ENCODE peak calls at places on chromosomes 4 and X, in six cellular contexts. O is GM12878, W is GM12892, I is HepG2, M is H1, A is K562. K is an unnamed sample.

GRCh38 chrX:47247206-47247998 is 14.6 kb downstream of the USP11 start:
- DNase-seq in M (no peak), A (no peak), I (no peak), O (no peak), W (no peak), K (no peak)

GRCh38 chr4:52299120-52299519 is 248.0 kb downstream of the SPATA18 start:
- DNase-seq in I (no peak), M (no peak), W (no peak), O (no peak), A (no peak), K (no peak)

GRCh38 chr4:186260117-186260503 is 5.9 kb upstream of the F11 start:
- DNase-seq in M (no peak), O (no peak), I (peak), A (no peak), W (no peak), K (no peak)

GRCh38 chr4:104930298-104930697 is 216.4 kb upstream of the TET2 start:
- DNase-seq in I (no peak), W (no peak), O (peak), A (no peak), M (no peak), K (no peak)

GRCh38 chr4:74370912-74371311 is 6.0 kb downstream of the EREG start:
- DNase-seq in I (peak), W (no peak), M (no peak), O (no peak), A (peak), K (peak)

GRCh38 chrX:19670854-19671620 is 155.7 kb upstream of the MAP3K15 start:
- DNase-seq in W (no peak), A (no peak), I (peak), M (no peak), O (no peak), K (no peak)

GRCh38 chrX:100984818-100985217 is 15.3 kb downstream of the ARL13A start:
- DNase-seq in A (no peak), I (no peak), W (no peak), O (no peak), M (no peak), K (no peak)

GRCh38 chrX:111088628-111089027 is 7.4 kb upstream of the PAK3 start:
- DNase-seq in M (no peak), I (no peak), O (no peak), W (no peak), A (no peak), K (no peak)

GRCh38 chr4:15963001-15963451 is at the start of gene FGFBP2:
- DNase-seq in O (no peak), M (peak), I (peak), A (peak), W (peak), K (peak)

GRCh38 chr4:85050736-85051135 is 84.2 kb upstream of the WDFY3 start:
- DNase-seq in O (no peak), M (no peak), W (no peak), A (no peak), I (no peak), K (no peak)

GRCh38 chr4:113236916-113237315 is 187.5 kb downstream of the ANK2 start:
- DNase-seq in A (no peak), W (no peak), M (no peak), I (no peak), O (no peak), K (no peak)

GRCh38 chrX:15749642-15750610 is 11.9 kb downstream of the CA5B start:
- DNase-seq in O (no peak), M (no peak), W (no peak), A (no peak), I (no peak), K (no peak)

GRCh38 chr4:146916479-146917076 is 29.1 kb downstream of the TTC29 start:
- DNase-seq in A (peak), W (no peak), M (no peak), O (peak), I (peak), K (no peak)

GRCh38 chr4:77465271-77465670 is 140.3 kb upstream of the CXCL13 start:
- DNase-seq in W (no peak), O (no peak), M (peak), A (no peak), I (no peak), K (no peak)

GRCh38 chr4:138099385-138099784 is 142.8 kb downstream of the SLC7A11 start:
- DNase-seq in I (no peak), M (no peak), A (no peak), W (no peak), O (no peak), K (no peak)

GRCh38 chr4:150816491-150816890 is 198.6 kb downstream of the LRBA start:
- DNase-seq in O (no peak), I (no peak), A (no peak), M (no peak), W (no peak), K (no peak)
- TF ChIP-seq TAF1 in O (no peak), I (no peak), A (no peak), M (no peak), W (no peak), K (no peak)

GRCh38 chrX:12956704-12957541 is 18.0 kb upstream of the TMSB4X start:
- DNase-seq in W (peak), O (peak), A (peak), I (no peak), M (no peak), K (no peak)
- TF ChIP-seq POLR2A in W (peak), O (peak), A (peak), I (no peak), M (no peak), K (peak)

GRCh38 chr4:38235338-38235737 is 275.1 kb downstream of the PTTG2 start:
- DNase-seq in A (no peak), W (no peak), O (no peak), M (no peak), I (no peak), K (no peak)
- TF ChIP-seq POLR2AphosphoS5 in A (no peak), W (no peak), O (no peak), M (no peak), I (no peak), K (no peak)

GRCh38 chrX:7828594-7828993 is 14.4 kb upstream of the VCX start:
- DNase-seq in O (no peak), W (no peak), A (peak), I (peak), M (no peak), K (no peak)
- TF ChIP-seq TAF1 in O (no peak), W (no peak), A (no peak), I (no peak), M (no peak), K (no peak)

DNA sequence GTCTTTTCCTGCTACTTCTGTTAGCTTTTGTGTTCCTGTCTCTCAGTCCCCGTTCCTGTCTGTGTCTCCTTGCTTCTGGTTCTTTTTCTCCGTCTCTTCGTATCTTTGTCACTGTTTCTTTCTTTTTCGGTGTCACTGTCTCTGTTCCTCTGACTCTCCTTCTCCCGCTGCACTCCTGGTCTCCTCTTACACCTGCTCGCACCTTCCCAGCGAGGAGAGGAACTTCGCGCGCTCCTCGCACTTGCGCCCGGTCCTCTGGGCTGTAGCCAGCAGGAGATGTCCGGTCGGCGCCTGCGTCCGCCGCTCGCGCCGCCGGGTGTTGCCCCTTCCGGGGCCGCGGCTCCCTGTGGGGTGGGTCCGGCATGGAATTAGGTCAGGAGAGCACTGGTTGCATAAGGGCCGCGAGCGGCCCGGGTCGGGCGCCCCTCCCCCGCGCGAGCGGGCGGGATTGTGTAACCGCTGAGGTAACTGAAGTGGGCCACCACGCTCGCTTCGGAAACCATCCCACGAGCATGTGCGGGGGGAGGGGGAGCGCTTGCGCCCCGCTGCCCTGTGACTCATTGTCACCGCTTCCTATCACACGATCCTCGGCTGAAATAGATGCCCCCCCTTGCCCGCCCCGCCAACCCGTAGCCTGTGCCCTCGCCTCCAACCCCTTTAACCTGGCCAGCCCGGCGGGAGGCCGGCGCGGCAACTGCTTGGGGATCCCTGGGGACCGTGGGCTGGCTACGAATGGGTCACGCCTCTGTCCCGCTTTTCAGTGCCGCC is 1.6 kb downstream of the LONRF3 start:
- DNase-seq in I (peak), O (no peak), A (peak), W (peak), M (no peak), K (no peak)
- TF ChIP-seq POLR2A in I (peak), O (no peak), A (peak), W (no peak), M (no peak), K (no peak)

GRCh38 chr4:112231779-112232713 is at the start of gene AP1AR:
- DNase-seq in W (peak), O (peak), A (peak), M (peak), I (peak), K (peak)
- TF ChIP-seq POLR2AphosphoS5 in W (peak), O (peak), A (no peak), M (peak), I (peak), K (peak)

K was measured in GM12891.